ENCODE peak calls at places on chromosomes 12 and 14, in seven cellular contexts. D is RWPE2, E is H9, M is right cardiac atrium, T is cardiac muscle cell, S is endothelial cell of umbilical vein, U is stomach. R is an unnamed sample. For H3K9me3 and H3K4me1, the result is how much of the 10 kb centered on the place peaks cover.

GRCh38 chr12:22121224-22121623 is 75.2 kb downstream of the CMAS start:
- DNase-seq in T (no peak), U (no peak), M (no peak), E (peak), S (no peak), D (no peak), R (no peak)

GRCh38 chr12:51028126-51028810 is 2.1 kb upstream of the SLC11A2 start:
- DNase-seq in S (peak), E (peak), U (no peak), T (peak), D (no peak), M (no peak), R (no peak)

GRCh38 chr12:56979628-56980027 is 22.2 kb upstream of the RDH16 start:
- DNase-seq in S (no peak), M (no peak), E (no peak), D (no peak), T (no peak), U (no peak), R (no peak)

GRCh38 chr12:27305673-27306504 is 26.7 kb upstream of the BMAL2 start:
- DNase-seq in D (no peak), M (no peak), T (peak), U (no peak), S (peak), E (no peak), R (no peak)

GRCh38 chr14:66483322-66483721 is 2.8 kb upstream of the CCDC196 start:
- DNase-seq in E (no peak), T (peak), M (no peak), D (no peak), S (no peak), U (no peak), R (no peak)

GRCh38 chr14:41297961-41298690 is 308.6 kb upstream of the LRFN5 start:
- DNase-seq in S (no peak), D (no peak), U (no peak), T (peak), M (no peak), E (no peak), R (no peak)

GRCh38 chr12:68876471-68876870 is 56.5 kb downstream of the CPM start:
- DNase-seq in M (no peak), E (no peak), D (no peak), S (no peak), T (peak), U (no peak), R (no peak)

GRCh38 chr12:123660328-123660727 is 10.6 kb upstream of the TCTN2 start:
- DNase-seq in M (no peak), T (peak), E (no peak), S (no peak), U (no peak), D (no peak), R (no peak)

GRCh38 chr14:92553456-92553855 is 39.9 kb downstream of the RIN3 start:
- DNase-seq in E (no peak), D (no peak), T (peak), S (no peak), M (no peak), U (no peak), R (no peak)

GRCh38 chr14:100305446-100306255 is 593 bp downstream of the SLC25A29 start:
- DNase-seq in S (peak), T (no peak), M (peak), E (peak), D (no peak), U (peak), R (peak)

GRCh38 chr12:104589215-104589614 is 132.5 kb downstream of the CHST11 start:
- DNase-seq in D (no peak), E (no peak), U (no peak), T (no peak), M (no peak), S (no peak), R (no peak)

GRCh38 chr12:120775862-120776552 is 50.4 kb downstream of the ACADS start:
- DNase-seq in D (no peak), E (no peak), U (no peak), T (peak), M (no peak), S (no peak), R (no peak)

GRCh38 chr12:49055978-49056754 is 4.4 kb downstream of the KMT2D start:
- DNase-seq in M (peak), T (peak), U (peak), D (no peak), E (peak), S (peak), R (peak)

GRCh38 chr12:39905152-39905551 is 200.7 kb downstream of the SLC2A13 start:
- DNase-seq in T (peak), U (no peak), M (peak), D (no peak), E (no peak), S (no peak), R (peak)

GRCh38 chr12:3097186-3097804 is 20.1 kb downstream of the TSPAN9 start:
- DNase-seq in D (no peak), E (peak), U (peak), M (peak), S (peak), T (peak), R (peak)

GRCh38 chr14:84006643-84007137 is 1523.3 kb upstream of the FLRT2 start:
- DNase-seq in D (no peak), T (peak), E (no peak), U (no peak), M (peak), S (peak), R (no peak)

GRCh38 chr12:90868626-90869025 is 86.3 kb downstream of the CCER1 start:
- DNase-seq in M (no peak), E (no peak), U (no peak), D (no peak), T (no peak), S (no peak), R (no peak)

GRCh38 chr12:93514853-93515252 is 47.5 kb downstream of the MRPL42 start:
- DNase-seq in D (no peak), T (peak), U (no peak), M (no peak), E (no peak), S (no peak), R (no peak)

GRCh38 chr14:77098470-77099353 is 654 bp downstream of the CIPC start:
- DNase-seq in S (peak), T (no peak), D (no peak), M (peak), U (peak), E (peak), R (peak)

GRCh38 chr14:76876076-76876475 is 49.9 kb downstream of the LRRC74A start:
- DNase-seq in D (no peak), T (peak), M (peak), U (peak), E (peak), S (peak), R (peak)

GRCh38 chr14:68464716-68465115 is 328.2 kb downstream of the ZFP36L1 start:
- DNase-seq in S (peak), M (no peak), E (no peak), U (no peak), D (peak), T (no peak), R (no peak)

GRCh38 chr14:98798099-98798498 is 473.9 kb downstream of the BCL11B start:
- DNase-seq in U (no peak), D (no peak), E (no peak), S (no peak), T (no peak), M (no peak), R (no peak)

GRCh38 chr14:98802044-98802443 is 470.0 kb downstream of the BCL11B start:
- DNase-seq in U (no peak), T (no peak), S (no peak), D (peak), M (no peak), E (no peak), R (no peak)

GRCh38 chr14:98803196-98803595 is 468.8 kb downstream of the BCL11B start:
- DNase-seq in S (no peak), U (no peak), M (no peak), T (no peak), E (no peak), D (no peak), R (no peak)

DNA sequence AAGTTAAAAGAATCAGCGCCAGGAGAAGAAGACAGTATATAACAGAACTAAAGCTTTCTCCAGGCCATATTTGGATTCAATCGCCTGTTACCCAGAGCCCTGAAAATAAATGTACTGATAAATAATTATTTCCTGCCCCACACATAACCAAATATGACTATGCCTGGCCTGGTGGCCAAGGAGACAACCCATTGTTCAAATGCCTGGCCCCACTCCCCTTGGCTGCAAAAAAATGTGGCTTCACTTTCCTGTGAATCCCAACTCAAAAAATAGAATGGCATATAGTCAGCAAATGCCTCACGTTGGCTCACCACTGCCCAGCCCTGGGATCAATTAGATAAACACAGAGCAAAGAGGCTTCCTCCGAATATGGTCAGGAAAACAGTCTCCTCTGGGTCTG is 472.1 kb downstream of the BCL11B start:
- DNase-seq in E (no peak), D (no peak), M (no peak), U (no peak), T (no peak), S (no peak), R (no peak)
- H3K9me3 ChIP-seq in E (under half), D (under half), M (under half), U (under half), T (under half), S (under half), R (under half)

DNA sequence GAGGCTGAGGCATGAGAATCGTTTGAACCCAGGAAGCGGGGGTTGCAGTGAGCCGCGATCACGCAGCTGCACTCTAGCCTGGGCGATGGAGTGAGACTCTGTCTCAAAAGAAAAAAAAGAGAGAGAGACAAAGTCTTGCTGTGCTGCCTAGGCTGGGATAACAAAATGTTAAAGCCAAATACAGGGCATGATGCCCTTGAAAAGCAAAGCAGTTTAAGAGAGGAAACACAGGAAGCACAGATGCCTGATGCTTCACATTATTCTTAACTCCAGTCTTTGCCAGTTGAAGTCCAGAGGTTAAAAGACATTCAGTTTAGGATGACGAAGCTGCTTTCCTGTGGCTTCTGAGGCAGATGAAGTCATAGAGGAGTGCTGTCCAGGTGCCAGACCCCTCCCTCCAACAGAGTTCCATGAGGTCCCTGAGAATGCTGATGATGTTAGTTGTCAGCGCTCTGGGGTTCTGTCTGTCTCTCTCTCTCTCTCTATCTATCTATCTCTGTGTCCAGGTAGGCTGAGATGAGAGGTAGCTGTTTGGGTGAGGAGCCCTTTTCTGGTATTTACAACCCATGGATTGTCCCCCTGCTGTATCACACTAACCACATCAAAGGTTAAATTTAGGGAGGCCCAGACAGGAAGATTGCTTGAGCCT is 4.9 kb upstream of the MRPL52 start:
- DNase-seq in T (peak), D (no peak), S (peak), E (no peak), U (no peak), M (no peak), R (no peak)
- H3K4me1 ChIP-seq in T (under half), D (under half), S (under half), E (under half), U (under half), M (under half), R (under half)

GRCh38 chr12:132288516-132289188 is 40.7 kb downstream of the GALNT9 start:
- DNase-seq in D (peak), M (no peak), U (no peak), T (no peak), E (no peak), S (no peak), R (no peak)

GRCh38 chr12:132285991-132286681 is 43.3 kb downstream of the GALNT9 start:
- DNase-seq in U (peak), D (no peak), S (peak), E (peak), T (peak), M (peak), R (peak)

GRCh38 chr12:132287391-132288238 is 41.8 kb downstream of the GALNT9 start:
- DNase-seq in D (peak), U (no peak), E (no peak), M (no peak), T (no peak), S (no peak), R (peak)

GRCh38 chr12:132285311-132285741 is 44.1 kb downstream of the GALNT9 start:
- DNase-seq in D (no peak), E (no peak), T (no peak), M (no peak), U (no peak), S (no peak), R (no peak)

GRCh38 chr12:132286912-132287311 is 42.5 kb downstream of the GALNT9 start:
- DNase-seq in S (no peak), U (no peak), D (peak), M (no peak), E (no peak), T (peak), R (no peak)
- H3K9me3 ChIP-seq in S (under half), U (under half), D (under half), M (under half), E (under half), T (under half), R (under half)

GRCh38 chr14:79375336-79375735 is 836.0 kb downstream of the DIO2 start:
- DNase-seq in E (no peak), U (no peak), D (no peak), S (no peak), M (no peak), T (no peak), R (no peak)
- H3K4me1 ChIP-seq in E (under half), U (under half), D (under half), S (under half), M (under half), T (under half), R (under half)

GRCh38 chr14:81952917-81953316 is 419.3 kb upstream of the SEL1L start:
- DNase-seq in U (no peak), T (no peak), M (no peak), S (no peak), D (no peak), E (no peak), R (no peak)
- H3K9me3 ChIP-seq in U (under half), T (under half), M (under half), S (under half), D (under half), E (under half), R (under half)

GRCh38 chr14:103521438-103521961 is 1.1 kb downstream of the CKB start:
- DNase-seq in S (no peak), T (no peak), D (no peak), E (no peak), M (no peak), U (peak), R (no peak)
- H3K4me1 ChIP-seq in S (under half), T (under half), D (under half), E (under half), M (under half), U (half or more), R (half or more)

DNA sequence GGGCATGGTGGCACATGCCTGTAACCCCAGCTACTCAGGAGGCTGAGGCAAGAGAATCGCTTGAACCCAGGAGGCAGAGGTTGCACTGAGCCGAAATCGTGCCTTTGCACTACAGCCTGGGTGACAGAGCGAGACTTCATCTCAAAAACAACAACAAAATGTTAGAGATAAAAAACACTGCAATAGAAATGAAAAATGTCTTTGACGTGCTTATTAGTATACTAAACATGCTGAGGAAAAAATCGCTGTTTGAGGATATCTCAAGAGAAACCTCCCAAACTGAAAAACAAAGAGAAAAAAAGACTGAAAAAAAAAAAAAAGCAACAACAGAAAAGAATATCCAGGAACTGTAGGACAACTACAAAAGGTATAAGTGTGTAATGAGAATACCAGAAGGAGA is 15.2 kb upstream of the APOLD1 start:
- DNase-seq in U (no peak), S (no peak), E (no peak), M (no peak), T (no peak), D (no peak), R (no peak)
- H3K9me3 ChIP-seq in U (under half), S (under half), E (under half), M (under half), T (under half), D (under half), R (under half)